ENCODE peak calls at places on chromosomes 12 and 14, in seven cellular contexts. A, G, P, J, R, Q and I are unnamed samples.
A peak's percentile ranks its signal among the peaks of the same experiment; 100 is the strongest.

GRCh38 chr12:1502441-1502785 is 92.0 kb downstream of the FBXL14 start:
- DNase-seq in Q (no peak), A (no peak), G (no peak), R (no peak), J (no peak), P (no peak), I (no peak)

GRCh38 chr12:43287991-43288390 is 264.0 kb downstream of the ADAMTS20 start:
- DNase-seq in G (no peak), J (no peak), Q (no peak), P (no peak), R (no peak), A (no peak), I (no peak)

GRCh38 chr12:13980548-13981295 is 680 bp downstream of the GRIN2B start:
- DNase-seq in A (no peak), Q (no peak), R (no peak), P (no peak), J (no peak), G (no peak), I (no peak)

GRCh38 chr14:55514819-55515470 is 65.1 kb upstream of the KTN1 start:
- DNase-seq in R (no peak), P (no peak), A (no peak), J (no peak), Q (peak; percentile 40), G (no peak), I (no peak)

GRCh38 chr14:103886304-103887169 is 39.2 kb upstream of the PPP1R13B start:
- DNase-seq in Q (no peak), R (no peak), J (no peak), A (no peak), P (no peak), G (no peak), I (no peak)

GRCh38 chr12:116284401-116284800 is 6.9 kb upstream of the MED13L start:
- DNase-seq in R (no peak), P (no peak), J (no peak), A (no peak), Q (peak; percentile 53), G (no peak), I (no peak)

GRCh38 chr12:19382563-19382962 is 56.7 kb upstream of the AEBP2 start:
- DNase-seq in G (no peak), J (no peak), A (no peak), Q (no peak), P (no peak), R (no peak), I (no peak)

GRCh38 chr12:29534935-29535334 is 37.4 kb upstream of the OVCH1 start:
- DNase-seq in G (no peak), R (no peak), A (no peak), Q (peak; percentile 52), P (no peak), J (no peak), I (no peak)

GRCh38 chr14:68784995-68785816 is 7.7 kb downstream of the ZFP36L1 start:
- DNase-seq in Q (no peak), J (no peak), P (no peak), A (no peak), R (peak; percentile 44), G (no peak), I (peak; percentile 92)

GRCh38 chr12:106132175-106133135 is 6.3 kb downstream of the NUAK1 start:
- DNase-seq in A (no peak), G (no peak), J (no peak), R (no peak), P (no peak), Q (no peak), I (no peak)

GRCh38 chr14:74604896-74605295 is 7.1 kb downstream of the LTBP2 start:
- DNase-seq in G (no peak), P (no peak), Q (no peak), J (no peak), R (no peak), A (no peak), I (no peak)

GRCh38 chr12:24839268-24839791 is 109.6 kb downstream of the BCAT1 start:
- DNase-seq in G (no peak), A (no peak), R (no peak), P (peak; percentile 55), J (no peak), Q (peak; percentile 64), I (no peak)

GRCh38 chr12:48750769-48751356 is 34.4 kb upstream of the CCNT1 start:
- DNase-seq in Q (no peak), G (no peak), P (no peak), J (no peak), R (no peak), A (no peak), I (peak; percentile 12)

GRCh38 chr14:34460841-34461240 is 1.2 kb downstream of the SPTSSA start:
- DNase-seq in P (no peak), Q (no peak), J (no peak), R (no peak), A (no peak), G (no peak), I (peak; percentile 48)

GRCh38 chr14:38409081-38409705 is 153.3 kb upstream of the CLEC14A start:
- DNase-seq in P (no peak), J (no peak), Q (peak; percentile 30), A (no peak), G (no peak), R (no peak), I (no peak)